ENCODE peak calls at places on chromosome 18, in eight cellular contexts. Q, O, R, X, B, U, F and M are unnamed samples.

GRCh38 chr18:36464126-36464651 is 166.7 kb downstream of the FHOD3 start:
- DNase-seq in Q (no peak), O (no peak), R (no peak), X (no peak), B (no peak), U (no peak), F (no peak), M (peak)

GRCh38 chr18:48820483-48821250 is 130.1 kb downstream of the SMAD7 start:
- DNase-seq in Q (no peak), O (no peak), R (no peak), X (no peak), B (no peak), U (no peak), F (no peak), M (no peak)

GRCh38 chr18:62585274-62586147 is 62.7 kb downstream of the ZCCHC2 start:
- DNase-seq in Q (no peak), O (peak), R (peak), X (no peak), B (no peak), U (no peak), F (no peak), M (no peak)

GRCh38 chr18:53753616-53754015 is 470.9 kb downstream of the MBD2 start:
- DNase-seq in Q (no peak), O (no peak), R (no peak), X (no peak), B (no peak), U (no peak), F (no peak), M (no peak)

GRCh38 chr18:11279461-11279860 is 130.1 kb upstream of the PIEZO2 start:
- DNase-seq in Q (no peak), O (no peak), R (no peak), X (no peak), B (no peak), U (peak), F (peak), M (no peak)

GRCh38 chr18:25275414-25276001 is 76.5 kb downstream of the ZNF521 start:
- DNase-seq in Q (no peak), O (no peak), R (no peak), X (no peak), B (peak), U (no peak), F (no peak), M (no peak)

GRCh38 chr18:11511434-11512095 is 97.8 kb upstream of the SLC35G4 start:
- DNase-seq in Q (no peak), O (no peak), R (no peak), X (no peak), B (no peak), U (no peak), F (no peak), M (no peak)

GRCh38 chr18:74172697-74173433 is 24.5 kb downstream of the TIMM21 start:
- DNase-seq in Q (no peak), O (no peak), R (no peak), X (no peak), B (no peak), U (no peak), F (no peak), M (no peak)

GRCh38 chr18:48947583-48947982 is 3.2 kb downstream of the SMAD7 start:
- DNase-seq in Q (no peak), O (no peak), R (no peak), X (no peak), B (no peak), U (peak), F (no peak), M (peak)